ENCODE peak calls at places on chromosomes 11 and 22, in seven cellular contexts. V is left lung; J is mammary epithelial cell; R is uterus; S is brain microvascular endothelial cell; N is CD8-positive, alpha-beta T cell; X is right lobe of liver. C is an unnamed sample. For H3K36me3 and H3K27me3, the result is how much of the 10 kb centered on the place peaks cover.

GRCh38 chr22:24247011-24247507 is 2.2 kb upstream of the GGT5 start:
- DNase-seq in V (no peak), J (no peak), R (no peak), S (no peak), N (no peak), X (no peak), C (no peak)

GRCh38 chr11:125514336-125515101 is 18.5 kb upstream of the FEZ1 start:
- DNase-seq in V (peak), J (peak), R (no peak), S (peak), N (peak), X (no peak), C (no peak)

GRCh38 chr22:38314140-38314991 is 2.9 kb downstream of the CSNK1E start:
- DNase-seq in V (no peak), J (peak), R (no peak), S (no peak), N (peak), X (no peak), C (no peak)

GRCh38 chr11:2138436-2139117 is 612 bp downstream of the IGF2 start:
- DNase-seq in V (no peak), J (no peak), R (no peak), S (no peak), N (no peak), X (peak), C (no peak)

GRCh38 chr22:50529416-50530279 is at the start of gene TYMP:
- DNase-seq in V (peak), J (no peak), R (peak), S (no peak), N (peak), X (peak), C (no peak)

GRCh38 chr11:85098996-85099395 is 528.1 kb downstream of the DLG2 start:
- DNase-seq in V (no peak), J (no peak), R (no peak), S (no peak), N (no peak), X (no peak), C (no peak)

GRCh38 chr22:41842996-41843970 is 10.4 kb downstream of the SREBF2 start:
- DNase-seq in V (no peak), J (no peak), R (no peak), S (no peak), N (no peak), X (no peak), C (no peak)

GRCh38 chr11:36373040-36374010 is 77.2 kb downstream of the PRR5L start:
- DNase-seq in V (no peak), J (no peak), R (no peak), S (no peak), N (no peak), X (no peak), C (no peak)

GRCh38 chr11:64839887-64840782 is 4.3 kb downstream of the CDC42BPG start:
- DNase-seq in V (no peak), J (no peak), R (no peak), S (no peak), N (no peak), X (no peak), C (no peak)

GRCh38 chr11:9771126-9771624 is 107.3 kb downstream of the SWAP70 start:
- DNase-seq in V (no peak), J (no peak), R (no peak), S (no peak), N (no peak), X (no peak), C (no peak)

GRCh38 chr11:4464216-4465159 is 15.4 kb downstream of the OR52K2 start:
- DNase-seq in V (no peak), J (peak), R (no peak), S (no peak), N (no peak), X (no peak), C (no peak)

GRCh38 chr11:33542921-33543320 is 157.7 kb downstream of the C11orf91 start:
- DNase-seq in V (peak), J (peak), R (peak), S (peak), N (peak), X (peak), C (no peak)

GRCh38 chr11:74018331-74019005 is 9.6 kb upstream of the UCP3 start:
- DNase-seq in V (peak), J (no peak), R (peak), S (peak), N (no peak), X (peak), C (no peak)

DNA sequence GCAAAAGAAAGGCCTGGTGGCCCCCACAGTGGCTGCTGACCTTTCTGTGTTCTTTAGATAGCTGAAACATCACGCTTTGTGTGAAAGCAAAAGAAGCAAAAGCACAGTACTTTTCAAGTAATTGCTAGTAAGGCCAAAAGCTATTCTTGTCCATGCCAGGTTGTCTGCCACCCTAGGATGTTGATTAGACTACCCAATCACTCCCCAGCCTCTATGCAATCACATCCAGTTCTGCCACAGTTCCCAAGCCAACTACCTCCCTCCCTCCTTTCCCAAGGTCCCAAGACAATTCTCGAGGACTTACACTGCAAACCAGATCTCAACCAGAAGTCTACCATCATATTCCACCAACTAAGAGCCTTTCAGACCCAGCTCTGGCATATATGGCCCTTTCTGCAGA is 46.2 kb downstream of the RDX start:
- DNase-seq in V (no peak), J (no peak), R (no peak), S (no peak), N (no peak), X (no peak), C (no peak)
- H3K36me3 ChIP-seq in V (under half), J (under half), R (under half), S (under half), N (under half), X (under half), C (under half)

DNA sequence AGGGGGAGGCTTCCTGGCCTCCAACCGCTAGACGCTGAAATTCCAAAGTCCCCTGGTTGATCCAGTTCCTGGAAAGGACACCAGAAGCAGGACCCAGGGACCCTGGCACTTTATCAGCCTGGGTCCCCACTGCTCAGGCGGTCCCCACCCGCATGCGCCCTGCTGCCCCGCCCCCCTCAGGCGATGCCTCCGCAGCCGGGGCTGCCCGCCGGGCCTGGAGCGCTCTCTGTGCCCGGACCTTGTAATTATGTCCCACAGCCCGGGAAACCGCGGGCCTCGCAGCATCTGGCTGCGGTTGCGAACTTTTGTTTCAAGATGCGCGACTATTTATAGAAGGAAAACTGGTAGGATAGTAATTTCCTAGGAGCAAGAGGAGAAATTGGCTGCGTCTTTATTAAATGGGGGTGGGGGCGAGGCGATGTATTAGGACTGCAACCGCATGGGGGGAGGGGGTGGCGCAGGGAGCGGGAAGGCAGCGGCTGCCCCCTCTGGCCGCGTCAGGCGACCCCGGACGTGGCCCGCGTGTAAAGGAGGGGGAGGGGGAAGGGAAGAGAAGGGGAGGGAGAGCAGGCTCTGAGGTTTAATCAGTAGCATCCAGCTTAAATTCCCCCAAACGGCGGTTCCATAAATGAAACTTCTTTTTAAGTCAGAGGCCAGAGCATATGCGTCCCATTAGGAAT is 6.1 kb downstream of the WNT7B start:
- DNase-seq in V (no peak), J (no peak), R (no peak), S (no peak), N (no peak), X (no peak), C (no peak)
- H3K27me3 ChIP-seq in V (half or more), J (under half), R (under half), S (under half), N (under half), X (under half), C (under half)

GRCh38 chr11:6604081-6604626 is 580 bp downstream of the ILK start:
- DNase-seq in V (no peak), J (peak), R (peak), S (peak), N (peak), X (no peak), C (no peak)
- TF ChIP-seq CTCF in V (no peak), J (no peak), R (peak), S (peak), N (peak), X (peak), C (no peak)

DNA sequence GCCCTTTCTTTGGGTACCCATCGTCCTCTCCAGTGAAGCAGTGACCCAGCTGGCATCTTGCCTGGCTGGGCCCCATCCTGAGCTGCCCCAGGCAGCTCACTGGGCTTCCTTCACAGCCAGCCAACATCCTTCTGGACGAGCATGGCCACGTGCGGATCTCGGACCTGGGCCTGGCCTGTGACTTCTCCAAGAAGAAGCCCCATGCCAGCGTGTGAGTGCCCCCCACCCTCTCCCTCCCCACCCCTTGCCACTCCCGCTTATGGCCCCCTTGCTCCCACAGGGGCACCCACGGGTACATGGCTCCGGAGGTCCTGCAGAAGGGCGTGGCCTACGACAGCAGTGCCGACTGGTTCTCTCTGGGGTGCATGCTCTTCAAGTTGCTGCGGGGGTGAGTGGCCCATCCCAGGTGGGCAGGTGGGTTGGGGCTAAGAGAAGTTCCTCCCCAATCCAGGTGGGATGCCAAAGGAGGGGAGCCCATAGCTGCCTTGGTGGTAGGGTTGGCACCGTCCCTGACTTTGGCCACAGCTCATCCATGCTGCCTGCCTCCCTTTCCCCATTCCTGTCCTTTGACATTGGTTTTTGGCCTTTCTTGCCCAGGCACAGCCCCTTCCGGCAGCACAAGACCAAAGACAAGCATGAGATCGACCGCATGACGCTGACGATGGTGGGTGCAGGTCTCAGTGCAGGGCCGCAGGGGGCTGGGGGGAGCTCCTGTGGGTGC is 6.8 kb upstream of the ANKRD13D start:
- DNase-seq in V (peak), J (no peak), R (no peak), S (no peak), N (no peak), X (peak), C (no peak)
- H3K36me3 ChIP-seq in V (under half), J (under half), R (under half), S (half or more), N (half or more), X (under half), C (half or more)

DNA sequence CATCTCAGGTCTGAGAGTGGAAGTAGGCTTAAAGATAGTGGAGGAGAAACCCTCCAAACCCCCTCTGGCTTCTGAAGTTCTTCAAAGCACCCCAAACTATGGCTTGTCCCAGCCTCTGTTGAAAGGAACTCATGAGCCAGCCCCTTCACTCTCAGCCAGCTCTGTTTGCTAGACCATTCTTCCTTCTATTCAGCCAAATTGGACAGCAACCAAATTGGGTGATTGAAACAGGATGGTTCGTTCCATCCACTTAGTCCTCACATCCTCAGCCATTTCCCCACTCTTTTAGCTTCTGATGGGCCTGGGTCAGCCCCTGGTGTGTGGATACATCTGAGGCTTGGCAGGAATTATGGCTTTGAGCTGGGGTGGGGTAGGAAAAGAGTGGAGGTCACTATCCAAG is 4.5 kb downstream of the HTR3A start:
- DNase-seq in V (no peak), J (no peak), R (no peak), S (no peak), N (no peak), X (no peak), C (no peak)
- H3K27me3 ChIP-seq in V (under half), J (under half), R (under half), S (under half), N (under half), X (under half), C (under half)

GRCh38 chr11:72856551-72857342 is 42.5 kb downstream of the ATG16L2 start:
- DNase-seq in V (no peak), J (no peak), R (no peak), S (no peak), N (no peak), X (no peak), C (no peak)
- TF ChIP-seq CTCF in V (no peak), J (no peak), R (peak), S (peak), N (no peak), X (no peak), C (no peak)